ENCODE peak calls at places on chromosomes 2 and 18, in nine cellular contexts. K, G, Y, O, C, L, R, I and P are unnamed samples. For H3K4me1, the result is how much of the 10 kb centered on the place peaks cover.

GRCh38 chr2:64442277-64442676 is 11.7 kb upstream of the LGALSL start:
- DNase-seq in G (no peak), I (no peak), R (no peak), L (no peak), Y (no peak), K (no peak), O (no peak), C (no peak), P (no peak)

GRCh38 chr2:119290859-119291587 is 67.4 kb downstream of the STEAP3 start:
- DNase-seq in C (peak), I (peak), L (peak), K (peak), G (peak), Y (peak), O (peak), R (peak), P (peak)

GRCh38 chr2:10559825-10560224 is 111.7 kb upstream of the ODC1 start:
- DNase-seq in K (no peak), C (no peak), Y (no peak), I (no peak), R (no peak), L (no peak), G (no peak), O (peak), P (no peak)

GRCh38 chr18:48765053-48765452 is 185.7 kb downstream of the SMAD7 start:
- DNase-seq in C (no peak), R (no peak), G (no peak), Y (peak), I (peak), L (no peak), K (no peak), O (no peak), P (no peak)

GRCh38 chr2:24855703-24856102 is 62.5 kb downstream of the CENPO start:
- DNase-seq in I (no peak), K (peak), L (no peak), O (peak), C (no peak), R (no peak), Y (no peak), G (no peak), P (no peak)

GRCh38 chr18:31679133-31679731 is 5.1 kb downstream of the B4GALT6 start:
- DNase-seq in L (peak), K (no peak), Y (no peak), C (peak), R (no peak), G (no peak), I (no peak), O (peak), P (no peak)

GRCh38 chr2:219297766-219298456 is 11.3 kb downstream of the PTPRN start:
- DNase-seq in R (no peak), G (no peak), O (no peak), C (no peak), K (peak), I (no peak), L (no peak), Y (no peak), P (no peak)

GRCh38 chr2:67290451-67290991 is 106.6 kb upstream of the ETAA1 start:
- DNase-seq in G (no peak), O (peak), I (no peak), L (peak), K (no peak), Y (no peak), C (no peak), R (no peak), P (no peak)

GRCh38 chr2:31234690-31235503 is 945 bp downstream of the EHD3 start:
- DNase-seq in C (peak), R (no peak), G (no peak), I (no peak), K (no peak), Y (no peak), L (no peak), O (no peak), P (no peak)

GRCh38 chr2:36539631-36540030 is 58.3 kb downstream of the FEZ2 start:
- DNase-seq in G (no peak), L (peak), R (no peak), Y (no peak), K (no peak), O (peak), C (no peak), I (no peak), P (peak)

GRCh38 chr2:152611458-152612231 is 105.6 kb downstream of the PRPF40A start:
- DNase-seq in G (no peak), Y (peak), L (no peak), R (no peak), K (peak), O (peak), C (peak), I (no peak), P (peak)

GRCh38 chr2:212520340-212520739 is 18.3 kb downstream of the ERBB4 start:
- DNase-seq in L (peak), R (no peak), G (no peak), Y (no peak), O (no peak), K (no peak), I (peak), C (no peak), P (peak)

GRCh38 chr2:219433666-219434467 is 776 bp upstream of the SPEG start:
- DNase-seq in G (no peak), I (peak), K (no peak), O (peak), Y (peak), C (no peak), R (no peak), L (peak), P (no peak)

GRCh38 chr2:16628316-16628715 is 37.3 kb downstream of the CYRIA start:
- DNase-seq in C (no peak), O (peak), L (no peak), K (no peak), R (no peak), G (no peak), Y (peak), I (no peak), P (no peak)

GRCh38 chr2:101610750-101611315 is 86.7 kb upstream of the MAP4K4 start:
- DNase-seq in L (peak), G (no peak), O (no peak), R (no peak), Y (no peak), K (no peak), I (no peak), C (no peak), P (no peak)

GRCh38 chr2:19301706-19302105 is 56.7 kb downstream of the OSR1 start:
- DNase-seq in G (no peak), I (no peak), Y (no peak), C (no peak), L (no peak), O (no peak), R (no peak), K (no peak), P (no peak)

GRCh38 chr2:221533299-221533698 is 38.8 kb downstream of the EPHA4 start:
- DNase-seq in C (no peak), Y (no peak), R (no peak), K (no peak), L (peak), I (no peak), O (no peak), G (no peak), P (no peak)

GRCh38 chr18:12968619-12969018 is 20.8 kb downstream of the SEH1L start:
- DNase-seq in K (no peak), L (no peak), R (no peak), C (no peak), G (no peak), Y (no peak), O (no peak), I (no peak), P (no peak)

GRCh38 chr2:35410431-35411061 is 945.0 kb upstream of the CRIM1 start:
- DNase-seq in I (peak), O (peak), L (peak), K (peak), C (peak), Y (peak), G (no peak), R (peak), P (peak)

GRCh38 chr2:190136259-190136658 is 73.7 kb upstream of the MSTN start:
- DNase-seq in L (no peak), Y (no peak), I (no peak), K (no peak), G (no peak), R (no peak), O (no peak), C (peak), P (no peak)

GRCh38 chr18:62634991-62635630 is 80.2 kb upstream of the PHLPP1 start:
- DNase-seq in I (no peak), C (no peak), R (no peak), Y (no peak), K (peak), L (peak), G (no peak), O (no peak), P (no peak)

GRCh38 chr2:18301421-18302139 is 258.9 kb downstream of the RDH14 start:
- DNase-seq in O (no peak), L (no peak), I (no peak), R (no peak), G (no peak), C (no peak), K (no peak), Y (no peak), P (no peak)

GRCh38 chr2:172178035-172178434 is 75.3 kb upstream of the DLX2 start:
- DNase-seq in K (no peak), R (no peak), O (peak), C (no peak), G (no peak), Y (no peak), I (no peak), L (peak), P (no peak)

GRCh38 chr18:78920436-78921138 is 59.0 kb upstream of the SALL3 start:
- DNase-seq in K (no peak), I (no peak), O (no peak), L (no peak), Y (no peak), R (no peak), G (no peak), C (no peak), P (no peak)

GRCh38 chr2:221554769-221555510 is 17.2 kb downstream of the EPHA4 start:
- DNase-seq in I (peak), L (no peak), K (no peak), G (no peak), C (no peak), O (peak), Y (peak), R (no peak), P (no peak)

GRCh38 chr18:12296087-12296403 is 12.0 kb upstream of the TUBB6 start:
- DNase-seq in G (no peak), Y (no peak), O (peak), I (no peak), K (no peak), C (no peak), R (no peak), L (peak), P (no peak)

GRCh38 chr2:47345584-47345913 is 57.4 kb upstream of the MSH2 start:
- DNase-seq in K (no peak), C (no peak), L (no peak), I (no peak), O (no peak), R (no peak), Y (no peak), G (no peak), P (no peak)

GRCh38 chr2:47346669-47347068 is 56.3 kb upstream of the MSH2 start:
- DNase-seq in K (no peak), Y (no peak), G (no peak), C (no peak), I (no peak), O (no peak), R (peak), L (no peak), P (no peak)

GRCh38 chr2:47346107-47346506 is 56.8 kb upstream of the MSH2 start:
- DNase-seq in Y (no peak), O (no peak), C (no peak), K (no peak), I (peak), L (peak), R (no peak), G (no peak), P (no peak)

GRCh38 chr2:47339745-47340541 is 63.0 kb upstream of the MSH2 start:
- DNase-seq in L (peak), Y (no peak), I (no peak), C (peak), O (peak), G (no peak), R (peak), K (no peak), P (no peak)

DNA sequence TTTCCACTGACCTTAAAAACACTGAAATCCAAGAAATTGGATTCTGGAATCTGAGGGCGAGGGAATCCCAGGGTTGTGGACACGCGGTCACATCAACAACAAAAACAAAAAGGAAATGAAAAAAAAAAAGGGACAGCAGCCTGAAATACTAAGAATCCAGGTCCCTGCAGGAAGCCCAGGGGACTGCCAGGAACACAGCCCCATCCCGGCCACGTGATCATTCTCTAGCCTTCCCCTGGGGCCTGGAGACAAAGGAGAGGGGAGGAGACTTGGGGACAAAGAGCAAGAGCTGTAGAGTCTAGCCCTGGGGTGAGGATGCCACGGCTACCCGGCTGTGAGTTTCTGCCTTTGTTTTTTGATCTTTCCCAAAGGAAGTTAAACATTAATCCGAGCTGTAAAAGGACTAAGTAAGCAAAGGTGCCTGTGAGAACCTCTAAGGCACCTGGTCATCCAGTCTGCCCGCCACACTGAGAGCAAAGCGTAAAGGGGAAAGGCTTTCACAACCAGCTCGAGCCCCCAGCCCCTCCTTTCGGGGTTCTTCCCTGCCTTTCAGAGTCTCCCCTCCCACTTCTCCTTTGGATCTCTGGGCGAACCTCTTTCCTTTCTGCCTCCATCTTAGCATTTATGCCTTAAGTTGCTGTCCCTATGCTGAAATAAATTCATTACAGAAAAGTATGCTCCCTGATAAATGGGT is 57.9 kb upstream of the MSH2 start:
- DNase-seq in Y (no peak), G (no peak), K (peak), I (peak), C (peak), L (peak), R (peak), O (peak), P (no peak)
- TF ChIP-seq CTCF in Y (no peak), G (peak), K (peak), I (no peak), C (peak), L (peak), R (peak), O (no peak), P (no peak)

DNA sequence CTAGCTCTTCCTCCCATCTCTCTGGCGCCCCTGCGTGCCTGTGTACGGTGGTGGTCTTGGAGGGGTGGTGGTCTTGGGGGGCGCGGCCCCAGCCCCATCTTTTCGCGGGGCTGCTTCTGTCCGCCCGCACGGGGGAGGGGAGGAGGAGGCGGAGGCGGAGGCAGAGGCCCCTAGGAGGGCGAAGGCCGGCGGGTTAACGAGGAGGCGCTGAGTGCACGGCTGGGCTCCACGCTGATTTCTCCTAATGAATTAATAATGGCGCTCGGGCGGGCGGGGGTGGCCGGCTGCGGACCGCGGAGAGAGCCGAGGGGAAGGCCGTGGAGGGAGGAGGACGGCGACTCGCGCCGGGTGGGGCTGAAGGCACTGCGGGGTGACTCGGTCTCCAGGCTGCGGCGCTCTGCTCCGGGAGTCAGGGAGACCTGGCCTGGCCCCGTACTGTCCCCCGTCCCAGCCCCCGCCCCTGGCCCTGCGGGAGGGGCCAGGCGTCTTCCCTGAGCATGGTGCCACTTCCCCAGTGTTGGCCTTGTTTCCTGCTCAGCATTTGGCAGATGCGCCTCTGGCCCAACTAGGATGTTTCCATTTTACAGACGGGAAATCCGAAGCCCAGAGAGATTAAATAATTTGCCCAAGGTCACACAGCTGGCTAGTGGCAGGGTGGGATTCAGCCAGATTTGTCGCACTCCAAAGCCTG is 6.0 kb downstream of the GAREM2 start:
- DNase-seq in G (no peak), R (no peak), Y (no peak), I (peak), L (peak), K (no peak), O (no peak), C (peak), P (peak)
- H3K4me1 ChIP-seq in G (under half), R (under half), Y (under half), I (under half), L (under half), K (under half), O (under half), C (under half), P (under half)

GRCh38 chr2:171086352-171087290 is 74.1 kb downstream of the TLK1 start:
- DNase-seq in Y (peak), K (peak), G (no peak), R (peak), C (peak), I (peak), L (peak), O (peak), P (peak)
- TF ChIP-seq CTCF in Y (peak), K (peak), G (peak), R (peak), C (peak), I (peak), L (peak), O (peak), P (peak)

GRCh38 chr2:237743024-237743423 is 55.6 kb upstream of the RBM44 start:
- DNase-seq in L (no peak), G (no peak), Y (no peak), C (peak), O (no peak), I (no peak), K (no peak), R (no peak), P (no peak)
- H3K4me1 ChIP-seq in L (under half), G (under half), Y (under half), C (under half), O (under half), I (under half), K (under half), R (under half), P (under half)

DNA sequence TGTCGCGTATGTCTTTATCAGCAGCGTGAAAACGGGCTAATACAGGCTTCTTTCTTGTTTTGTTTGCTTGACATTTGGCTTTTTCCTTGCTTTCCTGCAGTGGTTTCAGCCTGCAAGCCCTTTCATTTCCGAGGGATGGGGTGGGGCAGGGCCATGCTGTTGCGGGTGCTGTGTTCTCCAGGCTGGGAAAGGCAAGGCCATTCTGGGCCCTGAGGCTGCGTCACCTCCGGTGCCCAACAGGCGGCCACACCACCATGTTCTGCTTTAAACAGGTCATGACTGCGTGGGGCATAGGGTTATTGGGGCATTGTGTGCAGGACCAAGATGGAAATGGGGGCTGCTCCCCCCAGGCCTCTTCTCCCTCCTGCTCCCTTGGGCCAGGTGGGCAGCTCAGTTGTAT is 38.6 kb upstream of the PLB1 start:
- DNase-seq in Y (no peak), G (no peak), I (peak), L (no peak), C (no peak), K (no peak), O (no peak), R (no peak), P (no peak)
- TF ChIP-seq CTCF in Y (no peak), G (no peak), I (peak), L (no peak), C (no peak), K (no peak), O (no peak), R (no peak), P (no peak)